ENCODE peak calls at places on chromosomes 1 and 21, in six cellular contexts. D, Q, F, S, A and O are unnamed samples.

GRCh38 chr1:15430787-15431570 is 7.3 kb upstream of the CTRC start:
- DNase-seq in F (peak), S (peak), A (peak), D (peak), Q (no peak), O (peak)

GRCh38 chr1:24351918-24352637 is 32.9 kb downstream of the GRHL3 start:
- DNase-seq in F (no peak), S (no peak), D (no peak), Q (no peak), A (no peak), O (no peak)

GRCh38 chr1:162310337-162310736 is 66.3 kb downstream of the SPATA46 start:
- DNase-seq in A (no peak), Q (peak), D (peak), S (no peak), F (no peak), O (no peak)

GRCh38 chr21:20999567-21000169 is 1.5 kb downstream of the NCAM2 start:
- DNase-seq in A (peak), D (peak), F (peak), Q (peak), S (no peak), O (no peak)

GRCh38 chr21:38326899-38327298 is 70.1 kb downstream of the KCNJ15 start:
- DNase-seq in A (no peak), F (no peak), Q (no peak), S (no peak), D (no peak), O (no peak)

GRCh38 chr1:85363102-85363501 is 86.7 kb upstream of the BCL10 start:
- DNase-seq in F (no peak), D (no peak), Q (no peak), A (no peak), S (no peak), O (no peak)

GRCh38 chr1:196516373-196516772 is 91.9 kb downstream of the KCNT2 start:
- DNase-seq in D (peak), Q (peak), F (no peak), S (no peak), A (no peak), O (no peak)

GRCh38 chr1:24910751-24911650 is 19.1 kb downstream of the RUNX3 start:
- DNase-seq in D (peak), Q (peak), S (peak), A (peak), F (peak), O (peak)

GRCh38 chr21:21216013-21216412 is 217.8 kb downstream of the NCAM2 start:
- DNase-seq in D (no peak), S (no peak), F (no peak), Q (no peak), A (no peak), O (no peak)

GRCh38 chr1:43539726-43540434 is 9.2 kb downstream of the PTPRF start:
- DNase-seq in A (no peak), F (no peak), S (peak), Q (no peak), D (no peak), O (peak)

GRCh38 chr1:44919387-44919786 is 67.0 kb downstream of the EIF2B3 start:
- DNase-seq in Q (no peak), D (no peak), S (no peak), A (no peak), F (no peak), O (no peak)

GRCh38 chr1:93631626-93632365 is 49.8 kb downstream of the BCAR3 start:
- DNase-seq in Q (no peak), S (no peak), D (peak), A (no peak), F (peak), O (no peak)

GRCh38 chr1:1917995-1918900 is 831 bp downstream of the TMEM52 start:
- DNase-seq in Q (no peak), S (peak), D (no peak), A (peak), F (no peak), O (no peak)

GRCh38 chr1:150789396-150789795 is 18.7 kb downstream of the CTSK start:
- DNase-seq in S (no peak), A (no peak), Q (no peak), F (no peak), D (no peak), O (no peak)

GRCh38 chr1:174131032-174131638 is 28.2 kb upstream of the RABGAP1L start:
- DNase-seq in F (no peak), Q (no peak), S (no peak), D (no peak), A (no peak), O (no peak)

GRCh38 chr1:199173356-199173755 is 534.5 kb downstream of the PTPRC start:
- DNase-seq in D (no peak), A (no peak), F (peak), S (no peak), Q (no peak), O (no peak)

GRCh38 chr21:15061284-15061683 is 3.5 kb downstream of the NRIP1 start:
- DNase-seq in F (no peak), D (no peak), S (no peak), Q (no peak), A (no peak), O (no peak)
- H3K4me3 ChIP-seq in F (peak), D (no peak), S (peak), Q (peak), A (no peak), O (peak)

DNA sequence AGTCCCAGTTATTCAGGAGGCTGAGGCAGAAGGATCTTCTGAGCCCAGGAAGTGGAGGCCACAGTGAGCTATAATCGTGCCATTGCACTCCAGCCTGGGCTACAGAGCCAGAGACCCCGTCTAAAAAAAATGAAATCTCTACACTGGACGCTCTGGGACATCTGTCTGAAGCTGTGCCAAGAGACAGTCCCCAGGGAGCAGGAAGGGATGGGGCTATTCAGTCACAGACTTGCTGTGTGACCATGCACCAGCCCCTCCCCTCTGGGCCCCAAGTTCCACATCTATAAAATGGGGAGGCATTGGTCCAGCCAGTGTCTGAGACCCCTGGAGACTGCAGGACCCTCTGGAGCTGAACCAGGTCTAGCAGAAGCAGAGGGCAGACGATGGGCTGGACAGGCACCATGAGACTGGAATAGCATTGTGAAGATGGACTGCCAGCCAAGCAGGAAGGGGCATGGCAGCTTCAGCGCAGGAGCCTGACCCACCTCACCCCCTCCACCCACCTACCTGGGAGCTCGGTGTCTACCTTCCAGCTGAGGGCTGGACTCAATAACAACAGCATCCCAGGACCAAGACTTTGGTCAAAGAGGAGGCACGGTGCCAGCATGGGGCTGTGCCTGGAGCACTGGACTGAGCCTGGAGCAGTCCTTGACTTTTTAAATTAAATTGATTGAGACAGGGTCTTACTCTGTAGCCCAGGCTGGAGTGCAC is 1.4 kb downstream of the TMEM54 start:
- DNase-seq in D (no peak), F (peak), S (no peak), A (peak), Q (no peak), O (no peak)
- H3K4me3 ChIP-seq in D (no peak), F (peak), S (no peak), A (peak), Q (no peak), O (peak)

GRCh38 chr21:29017639-29018237 is 1.4 kb downstream of the RWDD2B start:
- DNase-seq in A (no peak), D (peak), Q (no peak), S (no peak), F (peak), O (no peak)
- H3K4me3 ChIP-seq in A (no peak), D (no peak), Q (no peak), S (peak), F (no peak), O (peak)

DNA sequence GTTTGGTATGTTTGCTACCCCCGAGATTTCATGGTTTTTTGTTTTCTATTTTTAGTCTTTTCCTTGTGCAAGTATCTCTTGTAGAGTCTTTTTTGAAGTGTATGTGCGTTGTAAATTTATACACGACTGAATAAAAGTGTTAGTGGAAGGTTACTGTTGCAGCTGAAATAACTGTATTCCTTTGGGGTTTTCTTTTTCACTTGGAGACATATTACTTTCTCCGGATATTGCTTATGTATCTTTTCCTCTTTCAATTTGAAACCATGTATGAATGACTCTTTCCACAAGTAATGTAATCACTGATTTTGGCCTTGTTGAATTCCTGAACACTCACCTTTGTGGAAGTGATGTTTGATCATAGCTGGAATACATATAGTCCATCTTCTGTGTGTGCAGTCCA is 956 bp downstream of the URB2 start:
- DNase-seq in F (no peak), Q (no peak), D (no peak), S (no peak), A (no peak), O (no peak)
- H3K4me3 ChIP-seq in F (no peak), Q (peak), D (peak), S (peak), A (peak), O (peak)

GRCh38 chr1:212699839-212700596 is at the start of gene BATF3:
- DNase-seq in D (no peak), F (no peak), A (peak), Q (no peak), S (peak), O (peak)
- H3K4me3 ChIP-seq in D (peak), F (peak), A (peak), Q (peak), S (peak), O (peak)

GRCh38 chr21:14541840-14542495 is 4.1 kb downstream of the SAMSN1 start:
- DNase-seq in D (peak), F (no peak), A (no peak), S (no peak), Q (no peak), O (no peak)

GRCh38 chr21:14543983-14544382 is 2.1 kb downstream of the SAMSN1 start:
- DNase-seq in Q (no peak), S (no peak), D (no peak), A (no peak), F (no peak), O (no peak)

GRCh38 chr21:14545906-14546480 is at the start of gene SAMSN1:
- DNase-seq in S (no peak), A (no peak), F (peak), D (peak), Q (no peak), O (no peak)

GRCh38 chr21:14538477-14538876 is 7.6 kb downstream of the SAMSN1 start:
- DNase-seq in S (no peak), D (no peak), Q (no peak), A (no peak), F (no peak), O (no peak)

DNA sequence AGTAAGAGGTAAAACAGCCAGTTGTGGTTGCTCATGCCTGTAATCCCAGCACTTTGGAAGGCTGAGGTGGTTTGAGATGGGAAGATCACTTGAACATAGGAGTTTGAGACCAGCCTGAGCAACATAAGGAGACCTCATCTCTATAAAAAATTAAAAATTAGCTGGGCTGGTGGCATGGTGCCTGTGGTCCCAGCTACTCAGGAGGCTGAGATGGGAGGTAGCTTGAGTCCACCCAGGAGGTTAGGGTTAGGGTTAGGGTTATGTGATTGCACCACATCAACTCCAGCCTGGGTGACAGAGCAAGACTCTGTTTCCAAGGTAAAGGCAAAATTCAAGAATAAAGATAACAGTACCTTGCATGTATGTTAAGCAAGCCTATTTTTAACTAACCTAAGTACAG is 3.5 kb downstream of the SAMSN1 start:
- DNase-seq in D (no peak), S (no peak), F (no peak), Q (no peak), A (no peak), O (no peak)
- H3K4me3 ChIP-seq in D (no peak), S (peak), F (no peak), Q (no peak), A (no peak), O (no peak)